ENCODE peak calls at places on chromosomes 3 and 15, in ten cellular contexts. P, O, K, Y, N, U, V, M, X and W are unnamed samples.

GRCh38 chr3:186772281-186772885 is 11.0 kb upstream of the EIF4A2 start:
- DNase-seq in P (peak), O (no peak), K (peak), Y (no peak), N (no peak), U (no peak), V (peak), M (no peak), X (no peak), W (peak)

GRCh38 chr3:42666577-42666998 is 13.1 kb downstream of the ZBTB47 start:
- DNase-seq in P (no peak), O (no peak), K (no peak), Y (no peak), N (no peak), U (no peak), V (no peak), M (no peak), X (no peak), W (no peak)

GRCh38 chr15:101127503-101128076 is 124.3 kb downstream of the CHSY1 start:
- DNase-seq in P (peak), O (no peak), K (no peak), Y (no peak), N (no peak), U (no peak), V (peak), M (peak), X (no peak), W (no peak)

GRCh38 chr15:70426065-70426821 is 328.5 kb upstream of the TLE3 start:
- DNase-seq in P (no peak), O (no peak), K (no peak), Y (no peak), N (no peak), U (no peak), V (peak), M (peak), X (no peak), W (no peak)

GRCh38 chr3:187841552-187841951 is 96.3 kb upstream of the BCL6 start:
- DNase-seq in P (no peak), O (no peak), K (no peak), Y (no peak), N (no peak), U (no peak), V (peak), M (no peak), X (no peak), W (no peak)

GRCh38 chr3:99499235-99499798 is 139.1 kb upstream of the COL8A1 start:
- DNase-seq in P (no peak), O (no peak), K (no peak), Y (peak), N (peak), U (peak), V (peak), M (peak), X (peak), W (peak)

GRCh38 chr3:185677146-185677829 is 91.2 kb downstream of the SENP2 start:
- DNase-seq in P (no peak), O (no peak), K (no peak), Y (peak), N (peak), U (peak), V (peak), M (peak), X (peak), W (peak)

GRCh38 chr3:63862804-63863149 is 828 bp downstream of the THOC7 start:
- DNase-seq in P (no peak), O (no peak), K (no peak), Y (no peak), N (no peak), U (no peak), V (no peak), M (no peak), X (no peak), W (peak)